ENCODE peak calls at places on chromosomes 6 and 20, in five cellular contexts. D is fibroblast of lung, V is PC-9, M is mammary epithelial cell, U is PC-3. C is an unnamed sample.

GRCh38 chr6:36139431-36139830 is 9.1 kb downstream of the MAPK13 start:
- DNase-seq in V (no peak), U (no peak), M (no peak), D (no peak), C (peak)

GRCh38 chr6:121597654-121598053 is 162.2 kb downstream of the GJA1 start:
- DNase-seq in V (no peak), D (peak), U (peak), M (peak), C (no peak)

GRCh38 chr6:137678451-137678850 is 184.3 kb upstream of the OLIG3 start:
- DNase-seq in U (no peak), M (no peak), V (no peak), D (no peak), C (no peak)

GRCh38 chr6:16322666-16323312 is 84.4 kb downstream of the GMPR start:
- DNase-seq in M (no peak), U (peak), D (peak), V (no peak), C (peak)

GRCh38 chr6:53796791-53797190 is 2.0 kb downstream of the LRRC1 start:
- DNase-seq in M (peak), D (peak), V (peak), U (peak), C (no peak)

GRCh38 chr20:47887064-47887463 is 101.8 kb upstream of the SULF2 start:
- DNase-seq in M (no peak), V (no peak), D (no peak), U (no peak), C (no peak)

GRCh38 chr6:6701864-6702263 is 113.3 kb downstream of the LY86 start:
- DNase-seq in U (no peak), M (no peak), D (no peak), V (no peak), C (peak)

GRCh38 chr6:147227770-147228320 is 23.6 kb downstream of the STXBP5 start:
- DNase-seq in M (no peak), U (no peak), V (no peak), D (peak), C (no peak)

GRCh38 chr6:21386744-21387143 is 206.8 kb upstream of the SOX4 start:
- DNase-seq in V (peak), D (no peak), U (peak), M (no peak), C (no peak)

GRCh38 chr6:157912326-157912725 is 69.3 kb upstream of the SYNJ2 start:
- DNase-seq in U (no peak), D (peak), M (peak), V (no peak), C (no peak)

GRCh38 chr6:32148722-32149576 is 2.8 kb downstream of the PRRT1 start:
- DNase-seq in V (no peak), M (no peak), U (no peak), D (peak), C (no peak)
- H3K4me3 ChIP-seq in V (no peak), M (peak), U (no peak), D (no peak), C (no peak)

DNA sequence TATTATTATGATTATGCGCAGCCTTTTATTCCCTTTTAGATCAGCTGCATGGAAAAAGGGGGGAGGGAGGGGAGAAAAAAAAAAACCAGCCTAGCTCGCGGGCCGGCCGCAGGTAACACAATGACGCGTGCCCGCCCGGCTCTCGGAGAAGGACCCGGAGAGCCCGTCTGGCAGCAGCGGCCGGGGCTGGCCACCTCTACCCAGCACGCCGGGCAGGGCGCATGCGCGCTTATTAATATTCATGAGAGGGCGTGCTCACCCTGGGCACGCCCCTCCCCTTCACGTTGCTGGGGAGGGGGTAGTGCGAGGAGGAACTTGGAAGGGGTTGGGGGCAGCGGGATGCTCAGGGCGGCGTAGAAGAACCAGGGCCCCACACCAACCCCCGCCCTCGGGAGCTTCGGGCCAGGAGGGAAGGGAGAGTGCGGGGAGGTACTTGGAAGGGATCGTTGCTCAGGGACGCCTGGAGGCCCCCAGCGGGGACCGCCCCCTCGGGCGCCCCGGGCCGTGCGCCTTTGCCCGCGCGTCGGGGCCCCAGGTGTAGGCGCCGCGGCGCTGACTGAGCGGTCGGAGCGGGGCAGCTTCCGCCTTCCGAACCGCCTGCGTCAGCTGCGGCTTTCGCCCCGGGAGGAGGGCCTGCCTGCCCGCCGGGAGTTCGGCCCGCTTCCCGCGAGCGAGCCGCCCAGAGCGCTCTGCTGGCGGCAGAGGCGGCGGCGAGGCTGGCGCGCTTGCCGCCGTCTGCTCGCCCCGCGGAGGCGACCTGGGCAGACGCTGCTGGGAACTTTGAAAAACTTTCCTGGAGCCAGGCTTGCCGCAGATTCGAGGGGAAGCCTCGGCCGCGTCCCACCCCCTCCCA is at the start of gene JAG1:
- DNase-seq in U (peak), V (peak), M (peak), D (peak), C (no peak)
- H2AFZ ChIP-seq in U (peak), V (peak), M (peak), D (peak), C (no peak)

DNA sequence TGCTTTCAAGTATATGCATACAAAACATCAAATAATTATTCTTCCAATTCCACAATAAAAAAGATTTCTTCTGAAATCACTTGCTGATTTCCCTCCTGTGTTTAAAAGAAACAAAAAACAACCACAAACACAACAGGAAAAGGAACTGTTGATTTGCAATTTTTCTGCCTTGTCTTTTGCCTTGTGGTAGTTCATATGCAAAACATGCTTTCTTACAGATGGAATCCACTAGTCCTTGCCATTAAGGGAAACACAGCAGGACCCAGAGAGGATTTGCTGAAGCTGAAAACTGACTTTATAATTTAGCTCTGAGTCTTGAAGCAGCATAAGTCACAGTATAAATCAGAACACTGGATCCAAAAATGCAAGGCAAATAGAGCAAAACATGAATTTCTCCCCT is 328.7 kb downstream of the PHF3 start:
- DNase-seq in D (no peak), V (no peak), M (no peak), U (no peak), C (no peak)
- H3K4me3 ChIP-seq in D (no peak), V (no peak), M (no peak), U (no peak), C (no peak)

GRCh38 chr6:13229205-13230085 is 98.9 kb downstream of the TBC1D7 start:
- DNase-seq in U (peak), D (no peak), V (peak), M (no peak), C (no peak)
- H2AFZ ChIP-seq in U (no peak), D (no peak), V (no peak), M (no peak), C (no peak)

GRCh38 chr6:106133040-106133439 is 46.9 kb downstream of the PRDM1 start:
- DNase-seq in M (no peak), U (no peak), D (no peak), V (no peak), C (no peak)

GRCh38 chr6:106134087-106134770 is 48.1 kb downstream of the PRDM1 start:
- DNase-seq in D (no peak), U (peak), M (peak), V (no peak), C (no peak)

GRCh38 chr6:106136845-106137244 is 50.7 kb downstream of the PRDM1 start:
- DNase-seq in M (no peak), V (no peak), D (no peak), U (no peak), C (no peak)

GRCh38 chr6:106136172-106136571 is 50.0 kb downstream of the PRDM1 start:
- DNase-seq in M (no peak), V (no peak), D (no peak), U (no peak), C (no peak)

GRCh38 chr6:106134906-106135634 is 48.9 kb downstream of the PRDM1 start:
- DNase-seq in D (peak), M (peak), V (peak), U (peak), C (no peak)
- H3K4me3 ChIP-seq in D (no peak), M (no peak), V (peak), U (peak), C (no peak)

DNA sequence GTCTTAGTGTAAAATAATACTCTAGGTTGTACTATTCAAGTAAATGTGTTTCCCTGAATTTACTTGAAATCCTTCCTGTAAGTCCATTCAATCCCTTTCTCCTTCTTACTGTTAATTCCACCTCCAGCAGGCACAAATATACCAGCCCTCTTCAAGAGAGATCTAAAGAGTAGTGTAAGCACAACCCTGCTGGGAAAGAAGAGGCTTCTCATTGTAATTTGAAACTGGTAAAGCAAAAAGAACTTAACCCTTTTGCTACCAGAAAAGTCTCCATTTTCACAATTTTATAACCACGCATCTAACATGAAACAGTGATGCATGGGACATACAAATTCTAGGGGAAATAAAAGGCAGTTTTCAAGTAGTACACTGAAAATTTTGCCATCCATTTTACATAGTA is at the start of gene BMP5:
- DNase-seq in D (no peak), M (no peak), U (no peak), V (no peak), C (no peak)
- H2AFZ ChIP-seq in D (no peak), M (no peak), U (no peak), V (no peak), C (no peak)

C was measured in DND-41.